ENCODE peak calls at places on chromosomes 3 and 15, in five cellular contexts. One of them, this sample, is unnamed.

GRCh38 chr15:89936051-89936792 is 23.5 kb upstream of the ARPIN start:
- DNase-seq in glutamatergic neuron: no peak
- DNase-seq in fibroblast of the conjunctiva: no peak
- DNase-seq in non-pigmented ciliary epithelial cell: no peak
- DNase-seq in NCI-H510A treated with DMSO at 0.1 percent for 48 hours: no peak
- DNase-seq in this sample: no peak

GRCh38 chr3:165464736-165465135 is 268.6 kb upstream of the SLITRK3 start:
- DNase-seq in glutamatergic neuron: no peak
- DNase-seq in fibroblast of the conjunctiva: no peak
- DNase-seq in non-pigmented ciliary epithelial cell: peak
- DNase-seq in NCI-H510A treated with DMSO at 0.1 percent for 48 hours: no peak
- DNase-seq in this sample: no peak

GRCh38 chr15:93035953-93036810 is 52.8 kb downstream of the RGMA start:
- DNase-seq in glutamatergic neuron: peak
- DNase-seq in fibroblast of the conjunctiva: no peak
- DNase-seq in non-pigmented ciliary epithelial cell: no peak
- DNase-seq in NCI-H510A treated with DMSO at 0.1 percent for 48 hours: peak
- DNase-seq in this sample: no peak

GRCh38 chr15:69996321-69996720 is 101.4 kb downstream of the TLE3 start:
- DNase-seq in glutamatergic neuron: no peak
- DNase-seq in fibroblast of the conjunctiva: no peak
- DNase-seq in non-pigmented ciliary epithelial cell: no peak
- DNase-seq in NCI-H510A treated with DMSO at 0.1 percent for 48 hours: no peak
- DNase-seq in this sample: no peak

GRCh38 chr3:122258757-122259371 is 66.2 kb upstream of the CSTA start:
- DNase-seq in glutamatergic neuron: peak
- DNase-seq in fibroblast of the conjunctiva: peak
- DNase-seq in non-pigmented ciliary epithelial cell: no peak
- DNase-seq in NCI-H510A treated with DMSO at 0.1 percent for 48 hours: peak
- DNase-seq in this sample: peak

GRCh38 chr3:143975549-143976152 is 4.0 kb downstream of the DIPK2A start:
- DNase-seq in glutamatergic neuron: no peak
- DNase-seq in fibroblast of the conjunctiva: peak
- DNase-seq in non-pigmented ciliary epithelial cell: no peak
- DNase-seq in NCI-H510A treated with DMSO at 0.1 percent for 48 hours: no peak
- DNase-seq in this sample: no peak

GRCh38 chr15:39453500-39454073 is 127.3 kb upstream of the THBS1 start:
- DNase-seq in glutamatergic neuron: no peak
- DNase-seq in fibroblast of the conjunctiva: no peak
- DNase-seq in non-pigmented ciliary epithelial cell: no peak
- DNase-seq in NCI-H510A treated with DMSO at 0.1 percent for 48 hours: no peak
- DNase-seq in this sample: no peak

GRCh38 chr3:73497646-73498406 is 126.9 kb downstream of the PDZRN3 start:
- DNase-seq in glutamatergic neuron: no peak
- DNase-seq in fibroblast of the conjunctiva: no peak
- DNase-seq in non-pigmented ciliary epithelial cell: no peak
- DNase-seq in NCI-H510A treated with DMSO at 0.1 percent for 48 hours: no peak
- DNase-seq in this sample: no peak

GRCh38 chr15:80405970-80406369 is 1.8 kb downstream of the ARNT2 start:
- DNase-seq in glutamatergic neuron: no peak
- DNase-seq in fibroblast of the conjunctiva: no peak
- DNase-seq in non-pigmented ciliary epithelial cell: no peak
- DNase-seq in NCI-H510A treated with DMSO at 0.1 percent for 48 hours: no peak
- DNase-seq in this sample: no peak

GRCh38 chr15:92140802-92141201 is 252.9 kb upstream of the ST8SIA2 start:
- DNase-seq in glutamatergic neuron: no peak
- DNase-seq in fibroblast of the conjunctiva: no peak
- DNase-seq in non-pigmented ciliary epithelial cell: peak
- DNase-seq in NCI-H510A treated with DMSO at 0.1 percent for 48 hours: no peak
- DNase-seq in this sample: no peak

GRCh38 chr15:61613729-61614128 is 384.6 kb upstream of the RORA start:
- DNase-seq in glutamatergic neuron: no peak
- DNase-seq in fibroblast of the conjunctiva: no peak
- DNase-seq in non-pigmented ciliary epithelial cell: no peak
- DNase-seq in NCI-H510A treated with DMSO at 0.1 percent for 48 hours: no peak
- DNase-seq in this sample: no peak